ENCODE peak calls at places on chromosomes 2 and 18, in nine cellular contexts. A is tibial artery; C is neuronal stem cell; Z is CD4-positive, alpha-beta memory T cell; K is SK-N-MC; L is Peyer's patch; O is GM06990; T is transverse colon; M is brain microvascular endothelial cell. U is an unnamed sample.

GRCh38 chr2:149040451-149040850 is 2.0 kb downstream of the LYPD6B start:
- DNase-seq in Z (no peak), C (no peak), L (no peak), T (peak), A (no peak), K (no peak), O (peak), M (no peak), U (no peak)

GRCh38 chr2:223920109-223920508 is 25.0 kb downstream of the WDFY1 start:
- DNase-seq in O (no peak), K (no peak), M (no peak), A (no peak), Z (no peak), L (no peak), C (no peak), T (no peak), U (no peak)

GRCh38 chr2:230441188-230441897 is 25.3 kb downstream of the SP100 start:
- DNase-seq in C (no peak), L (peak), Z (peak), K (no peak), T (peak), M (peak), A (no peak), O (no peak), U (peak)

GRCh38 chr2:32485399-32485798 is 128.6 kb downstream of the BIRC6 start:
- DNase-seq in A (no peak), K (no peak), T (no peak), Z (no peak), O (no peak), L (no peak), C (no peak), M (no peak), U (no peak)

GRCh38 chr18:2897015-2897414 is 50.2 kb downstream of the EMILIN2 start:
- DNase-seq in L (no peak), C (no peak), Z (no peak), K (no peak), O (no peak), A (no peak), T (no peak), M (no peak), U (no peak)

GRCh38 chr2:55718165-55719008 is 24.7 kb upstream of the PNPT1 start:
- DNase-seq in A (no peak), O (peak), C (peak), L (peak), M (peak), K (peak), T (peak), Z (no peak), U (no peak)

GRCh38 chr2:135607561-135607960 is 76.3 kb downstream of the R3HDM1 start:
- DNase-seq in T (no peak), O (no peak), M (peak), A (no peak), C (no peak), L (no peak), Z (no peak), K (no peak), U (no peak)

GRCh38 chr2:19351914-19352697 is 6.3 kb downstream of the OSR1 start:
- DNase-seq in T (no peak), Z (no peak), A (peak), C (no peak), L (no peak), O (no peak), M (no peak), K (no peak), U (peak)

GRCh38 chr2:100909571-100909970 is 89.6 kb downstream of the NPAS2 start:
- DNase-seq in T (no peak), A (no peak), L (no peak), C (no peak), K (no peak), O (no peak), Z (no peak), M (no peak), U (no peak)

GRCh38 chr2:119240311-119241204 is 16.9 kb downstream of the STEAP3 start:
- DNase-seq in T (peak), K (no peak), O (no peak), A (peak), L (no peak), C (no peak), Z (no peak), M (peak), U (peak)

GRCh38 chr2:139201516-139201915 is 421.3 kb upstream of the NXPH2 start:
- DNase-seq in C (no peak), M (no peak), T (no peak), A (no peak), K (no peak), L (no peak), O (no peak), Z (no peak), U (no peak)

GRCh38 chr18:61368001-61368400 is 34.8 kb downstream of the CDH20 start:
- DNase-seq in Z (no peak), M (no peak), O (no peak), K (no peak), C (no peak), T (no peak), L (no peak), A (no peak), U (no peak)

GRCh38 chr2:16068233-16068940 is 128.0 kb downstream of the MYCN start:
- DNase-seq in L (no peak), O (no peak), K (no peak), T (no peak), A (no peak), M (no peak), C (no peak), Z (no peak), U (no peak)

GRCh38 chr18:22272242-22272641 is 102.9 kb downstream of the GATA6 start:
- DNase-seq in K (no peak), A (no peak), M (no peak), T (no peak), L (no peak), Z (no peak), O (no peak), C (no peak), U (no peak)

GRCh38 chr2:11921030-11921583 is 174.7 kb downstream of the LPIN1 start:
- DNase-seq in A (no peak), M (no peak), L (no peak), C (no peak), Z (no peak), T (no peak), O (no peak), K (no peak), U (no peak)

GRCh38 chr18:7871560-7872456 is 304.7 kb downstream of the PTPRM start:
- DNase-seq in K (no peak), C (no peak), Z (no peak), A (no peak), M (no peak), O (no peak), L (no peak), T (no peak), U (no peak)

GRCh38 chr2:55228224-55228563 is 3.9 kb downstream of the CLHC1 start:
- DNase-seq in O (no peak), A (no peak), C (no peak), M (no peak), K (no peak), T (no peak), L (no peak), Z (no peak), U (no peak)

GRCh38 chr2:120402070-120402440 is 56.1 kb downstream of the INHBB start:
- DNase-seq in Z (no peak), M (no peak), C (no peak), O (no peak), L (no peak), T (no peak), K (no peak), A (no peak), U (no peak)

GRCh38 chr2:189111063-189111715 is 68.4 kb downstream of the COL5A2 start:
- DNase-seq in L (no peak), T (no peak), A (no peak), M (no peak), O (no peak), C (no peak), Z (no peak), K (no peak), U (no peak)

GRCh38 chr2:241870081-241870541 is 582 bp downstream of the RTP5 start:
- DNase-seq in M (no peak), T (no peak), A (no peak), K (no peak), C (no peak), L (no peak), Z (no peak), O (no peak), U (peak)

GRCh38 chr2:171046056-171046560 is 114.6 kb downstream of the TLK1 start:
- DNase-seq in M (no peak), T (no peak), L (no peak), K (no peak), O (no peak), A (no peak), C (no peak), Z (no peak), U (no peak)
- H3K4me3 ChIP-seq in M (no peak), T (no peak), L (no peak), K (no peak), O (no peak), A (no peak), C (no peak), Z (no peak), U (no peak)

DNA sequence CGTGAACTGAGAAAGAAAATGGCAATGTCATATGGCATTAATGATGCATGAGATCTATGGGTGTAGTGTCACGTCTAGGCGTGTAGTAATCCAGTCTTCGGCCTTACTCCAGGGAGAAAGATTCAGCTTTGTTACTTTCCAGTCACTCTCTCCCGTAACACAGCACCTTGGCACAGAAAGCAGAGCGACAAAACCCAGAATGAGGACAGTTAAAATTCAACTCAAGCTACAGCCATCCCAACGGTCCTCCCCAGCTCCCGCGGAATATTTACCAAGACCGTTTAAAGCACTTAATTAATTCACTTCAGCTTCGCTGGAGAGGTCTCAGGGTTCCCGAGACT is 792 bp upstream of the CRIM1 start:
- DNase-seq in M (no peak), O (no peak), L (no peak), Z (no peak), K (no peak), C (no peak), T (no peak), A (no peak), U (no peak)
- H3K4me3 ChIP-seq in M (peak), O (no peak), L (peak), Z (no peak), K (peak), C (peak), T (peak), A (peak), U (peak)

GRCh38 chr2:236550701-236551465 is 18.7 kb upstream of the ACKR3 start:
- DNase-seq in L (peak), A (no peak), O (peak), K (no peak), Z (no peak), C (no peak), T (no peak), M (no peak), U (no peak)
- H3K4me3 ChIP-seq in L (no peak), A (no peak), O (no peak), K (no peak), Z (no peak), C (no peak), T (no peak), M (no peak), U (no peak)

GRCh38 chr18:33577688-33578370 is at the start of gene ASXL3:
- DNase-seq in Z (no peak), T (peak), C (peak), M (no peak), L (no peak), A (peak), O (no peak), K (no peak), U (peak)
- H3K4me3 ChIP-seq in Z (no peak), T (peak), C (peak), M (peak), L (peak), A (peak), O (peak), K (peak), U (peak)

GRCh38 chr2:74544634-74545033 is 9.1 kb downstream of the LOXL3 start:
- DNase-seq in A (no peak), M (no peak), K (no peak), O (no peak), T (no peak), C (no peak), Z (no peak), L (peak), U (no peak)
- H3K4me3 ChIP-seq in A (no peak), M (no peak), K (no peak), O (no peak), T (no peak), C (no peak), Z (no peak), L (no peak), U (no peak)

GRCh38 chr18:408367-408766 is 92.1 kb downstream of the COLEC12 start:
- DNase-seq in T (no peak), A (no peak), M (no peak), K (peak), L (no peak), O (no peak), C (no peak), Z (no peak), U (no peak)

GRCh38 chr18:406677-407076 is 93.8 kb downstream of the COLEC12 start:
- DNase-seq in A (no peak), Z (no peak), L (no peak), O (no peak), K (no peak), C (no peak), T (no peak), M (no peak), U (no peak)

GRCh38 chr18:407825-408224 is 92.7 kb downstream of the COLEC12 start:
- DNase-seq in A (no peak), M (no peak), Z (no peak), K (no peak), O (no peak), T (no peak), C (no peak), L (no peak), U (no peak)

GRCh38 chr18:410103-410502 is 90.4 kb downstream of the COLEC12 start:
- DNase-seq in T (no peak), Z (no peak), C (no peak), A (no peak), M (no peak), L (no peak), O (no peak), K (no peak), U (no peak)

DNA sequence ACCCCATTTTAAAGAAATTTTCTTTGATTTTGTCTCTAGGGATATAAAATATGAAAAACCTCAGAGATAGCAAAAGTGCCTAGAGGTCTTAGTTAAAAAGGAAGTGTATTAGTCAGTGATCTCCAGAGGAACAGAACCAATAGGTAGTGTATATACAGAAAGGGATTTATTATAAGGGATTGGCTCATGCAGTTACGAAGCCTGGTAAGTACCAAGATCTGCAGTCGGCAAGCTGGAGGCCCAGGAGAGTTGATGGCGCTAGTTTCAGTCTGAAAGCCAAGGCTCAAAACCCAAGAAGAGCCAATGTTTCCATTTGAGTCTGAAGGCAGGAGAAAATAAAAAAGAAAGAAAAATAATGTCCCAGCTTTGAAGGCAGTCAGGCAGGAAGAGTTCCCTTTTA is 93.3 kb downstream of the COLEC12 start:
- DNase-seq in K (no peak), A (no peak), L (no peak), O (no peak), T (no peak), M (no peak), C (no peak), Z (no peak), U (no peak)
- H3K4me3 ChIP-seq in K (peak), A (no peak), L (no peak), O (no peak), T (no peak), M (no peak), C (no peak), Z (no peak), U (no peak)

U was measured in psoas muscle.